ENCODE peak calls at places on chromosomes 6 and 20, in four cellular contexts. O is IMR-90, C is GM12878, U is K562. Y is an unnamed sample.

GRCh38 chr20:56322661-56323060 is 36.1 kb upstream of the FAM210B start:
- DNase-seq in O (no peak), C (no peak), U (no peak), Y (no peak)

GRCh38 chr6:88220493-88220892 is 54.3 kb upstream of the CNR1 start:
- DNase-seq in O (no peak), C (no peak), U (peak), Y (peak)

GRCh38 chr20:51687071-51687470 is 81.1 kb downstream of the ATP9A start:
- DNase-seq in O (peak), C (no peak), U (no peak), Y (no peak)

GRCh38 chr6:112330071-112330876 is 16.9 kb upstream of the RFPL4B start:
- DNase-seq in O (peak), C (no peak), U (no peak), Y (peak)

GRCh38 chr20:33769032-33769431 is 37.2 kb downstream of the ZNF341 start:
- DNase-seq in O (no peak), C (no peak), U (no peak), Y (no peak)

GRCh38 chr6:141484726-141485125 is 648.0 kb upstream of the GJE1 start:
- DNase-seq in O (peak), C (peak), U (no peak), Y (no peak)

GRCh38 chr6:41200296-41200900 is 551 bp downstream of the TREML2 start:
- DNase-seq in O (no peak), C (peak), U (peak), Y (no peak)

GRCh38 chr20:63635431-63636141 is 8.7 kb upstream of the GMEB2 start:
- DNase-seq in O (no peak), C (peak), U (no peak), Y (no peak)

GRCh38 chr6:35093118-35093445 is 48.1 kb downstream of the TCP11 start:
- DNase-seq in O (peak), C (no peak), U (no peak), Y (no peak)

GRCh38 chr6:39059496-39060310 is 11.1 kb downstream of the GLP1R start:
- DNase-seq in O (no peak), C (no peak), U (no peak), Y (no peak)
- H2AFZ ChIP-seq in O (no peak), C (no peak), U (no peak), Y (no peak)

DNA sequence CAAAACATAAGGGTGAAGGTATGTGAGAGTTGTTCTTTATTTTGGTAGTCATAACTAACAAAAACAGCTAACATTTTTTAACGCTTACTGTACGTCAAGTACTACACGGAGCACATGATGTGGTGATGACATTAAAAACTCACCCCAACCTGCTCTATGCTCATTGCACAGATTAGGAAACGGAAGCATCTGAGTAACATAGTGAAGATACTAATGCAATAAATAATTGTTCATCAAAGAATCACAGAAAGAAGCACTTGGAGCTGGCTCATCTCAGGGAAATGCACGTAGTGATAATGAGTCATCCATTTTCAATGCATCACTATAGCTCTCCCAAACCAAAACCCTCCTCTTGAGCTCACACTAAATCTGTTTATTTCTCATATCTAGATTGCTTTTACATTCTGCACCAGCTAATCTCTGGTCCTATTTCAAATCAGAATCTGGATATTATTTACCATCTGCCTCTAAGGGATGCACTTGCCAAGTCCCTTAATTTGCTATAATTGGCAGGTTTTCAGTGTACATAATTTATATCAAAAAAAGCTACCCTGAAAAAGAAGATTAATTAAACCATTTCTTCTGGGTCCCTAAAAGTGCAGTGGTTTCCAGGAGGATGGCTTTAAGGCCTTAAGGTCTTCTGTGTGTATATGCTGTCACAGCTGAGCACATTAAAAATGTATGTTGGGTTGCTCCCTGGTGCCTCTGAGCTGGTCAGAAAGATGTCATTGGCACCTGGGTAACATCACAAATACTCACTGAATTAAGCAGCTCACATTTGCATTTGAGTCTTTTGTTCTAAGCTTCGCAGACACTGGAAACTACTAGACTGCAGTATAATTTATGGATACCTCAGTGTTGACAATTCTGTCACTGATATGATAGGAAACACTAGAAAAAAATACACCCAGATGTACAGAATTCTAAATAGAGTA is 677.3 kb upstream of the CITED2 start:
- DNase-seq in O (peak), C (no peak), U (no peak), Y (peak)
- TF ChIP-seq FOS in O (peak), C (no peak), U (no peak), Y (peak)

GRCh38 chr6:56380476-56380875 is 133.1 kb upstream of the COL21A1 start:
- DNase-seq in O (no peak), C (no peak), U (no peak), Y (no peak)

GRCh38 chr6:56377295-56377694 is 129.9 kb upstream of the COL21A1 start:
- DNase-seq in O (no peak), C (no peak), U (no peak), Y (no peak)

GRCh38 chr6:56381852-56382251 is 134.5 kb upstream of the COL21A1 start:
- DNase-seq in O (peak), C (peak), U (no peak), Y (no peak)

GRCh38 chr6:56378507-56378906 is 131.1 kb upstream of the COL21A1 start:
- DNase-seq in O (no peak), C (no peak), U (no peak), Y (no peak)

DNA sequence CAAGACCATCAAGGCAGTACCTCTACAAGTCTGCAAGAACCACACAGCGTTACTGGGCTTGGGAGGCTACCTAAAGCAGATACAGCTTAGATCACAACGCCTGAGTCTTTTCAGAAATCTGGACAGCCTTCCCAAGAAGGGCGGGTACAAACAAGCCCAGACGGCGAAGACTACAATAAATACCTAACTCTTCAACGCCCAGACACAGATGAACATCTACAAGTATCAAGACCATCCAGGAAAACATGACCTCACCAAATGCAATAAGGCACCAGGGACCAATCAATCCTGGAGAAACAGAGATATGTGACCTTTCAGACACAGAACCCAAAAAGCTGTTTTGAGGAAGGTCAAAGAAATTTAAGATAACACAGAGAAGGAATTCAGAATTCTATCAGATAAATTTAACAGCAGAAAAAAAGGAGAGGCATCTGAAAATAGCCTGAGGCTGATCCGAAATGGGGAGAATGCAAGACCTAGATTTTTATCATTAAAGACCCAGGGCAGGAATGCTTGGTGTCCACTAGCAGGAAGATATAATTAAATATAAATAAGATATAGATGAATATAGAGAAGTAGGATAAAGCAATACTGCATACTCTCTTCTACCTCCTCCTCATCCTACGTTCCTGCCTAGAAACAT is 131.7 kb upstream of the COL21A1 start:
- DNase-seq in O (no peak), C (no peak), U (no peak), Y (no peak)
- H2AFZ ChIP-seq in O (no peak), C (no peak), U (no peak), Y (no peak)

GRCh38 chr6:30238178-30238795 is 25.1 kb upstream of the TRIM26 start:
- DNase-seq in O (peak), C (no peak), U (peak), Y (no peak)
- TF ChIP-seq FOS in O (no peak), C (no peak), U (no peak), Y (no peak)

GRCh38 chr6:11552390-11552789 is 14.8 kb downstream of the TMEM170B start:
- DNase-seq in O (no peak), C (no peak), U (no peak), Y (no peak)

GRCh38 chr6:11551053-11551452 is 13.5 kb downstream of the TMEM170B start:
- DNase-seq in O (no peak), C (no peak), U (no peak), Y (no peak)

GRCh38 chr6:11553824-11554223 is 16.3 kb downstream of the TMEM170B start:
- DNase-seq in O (no peak), C (no peak), U (no peak), Y (no peak)

DNA sequence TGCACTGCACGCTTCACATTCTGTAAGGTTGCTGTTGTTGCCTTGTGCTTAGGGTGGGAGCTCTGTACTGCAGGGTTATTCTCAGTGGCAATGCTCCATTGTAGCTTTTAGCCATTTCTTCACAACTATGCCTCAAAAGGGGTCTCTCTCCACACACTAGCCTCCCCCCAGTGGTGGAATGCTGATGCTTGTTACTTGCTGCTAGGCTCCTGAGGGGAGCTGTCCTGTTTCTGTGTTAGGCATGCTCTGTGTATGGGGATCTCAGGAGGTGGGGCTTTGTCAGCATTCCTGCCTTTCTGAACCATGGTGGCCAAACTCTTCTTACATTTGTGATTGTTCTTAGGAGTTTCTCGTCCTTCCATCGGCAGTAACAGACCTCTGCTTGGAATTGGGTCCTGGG is 18.8 kb downstream of the TMEM170B start:
- DNase-seq in O (no peak), C (no peak), U (no peak), Y (no peak)
- H2AFZ ChIP-seq in O (no peak), C (no peak), U (no peak), Y (no peak)

GRCh38 chr6:81326856-81327561 is 425.5 kb downstream of the TENT5A start:
- DNase-seq in O (peak), C (no peak), U (no peak), Y (no peak)

GRCh38 chr6:81331526-81331925 is 421.0 kb downstream of the TENT5A start:
- DNase-seq in O (peak), C (no peak), U (no peak), Y (no peak)

GRCh38 chr6:81328700-81329099 is 423.8 kb downstream of the TENT5A start:
- DNase-seq in O (no peak), C (no peak), U (no peak), Y (no peak)
- TF ChIP-seq FOS in O (no peak), C (no peak), U (no peak), Y (no peak)